ENCODE peak calls at places on chromosomes 11 and 22, in eight cellular contexts. G is heart left ventricle, Q is lower lobe of right lung, N is fibroblast of mammary gland, O is MM.1S, F is cardiac muscle cell, Z is body of pancreas, T is sigmoid colon. S is an unnamed sample.

GRCh38 chr22:19966908-19967750 is 25.5 kb upstream of the TXNRD2 start:
- DNase-seq in G (no peak), Q (no peak), N (no peak), O (no peak), F (no peak), Z (no peak), T (no peak), S (no peak)

GRCh38 chr11:113167599-113167998 is 146.8 kb upstream of the TTC12 start:
- DNase-seq in G (no peak), Q (no peak), N (no peak), O (no peak), F (no peak), Z (no peak), T (no peak), S (no peak)

GRCh38 chr11:75272821-75273301 is 32.3 kb downstream of the TPBGL start:
- DNase-seq in G (peak; percentile 35), Q (no peak), N (no peak), O (no peak), F (no peak), Z (no peak), T (peak; percentile 52), S (no peak)

GRCh38 chr11:44997566-44997965 is 46.9 kb upstream of the TP53I11 start:
- DNase-seq in G (no peak), Q (no peak), N (no peak), O (no peak), F (no peak), Z (no peak), T (no peak), S (no peak)

GRCh38 chr11:10181811-10182210 is 112.2 kb downstream of the SBF2 start:
- DNase-seq in G (no peak), Q (no peak), N (peak; percentile 59), O (peak; percentile 44), F (peak; percentile 71), Z (no peak), T (no peak), S (no peak)

GRCh38 chr11:41784513-41785335 is 325.3 kb upstream of the LRRC4C start:
- DNase-seq in G (no peak), Q (no peak), N (no peak), O (no peak), F (no peak), Z (no peak), T (no peak), S (no peak)

GRCh38 chr22:25563757-25564319 is 637 bp upstream of the GRK3 start:
- DNase-seq in G (no peak), Q (peak; percentile 57), N (no peak), O (no peak), F (no peak), Z (peak; percentile 67), T (peak; percentile 67), S (peak; percentile 41)

GRCh38 chr11:62004473-62004872 is 37.0 kb upstream of the FTH1 start:
- DNase-seq in G (no peak), Q (no peak), N (peak; percentile 90), O (no peak), F (peak; percentile 97), Z (peak; percentile 55), T (no peak), S (peak; percentile 44)

GRCh38 chr11:122523841-122524531 is 131.5 kb upstream of the UBASH3B start:
- DNase-seq in G (no peak), Q (no peak), N (no peak), O (no peak), F (peak; percentile 6), Z (peak; percentile 25), T (no peak), S (no peak)

GRCh38 chr11:130806746-130807145 is 109.5 kb downstream of the SNX19 start:
- DNase-seq in G (no peak), Q (no peak), N (no peak), O (peak; percentile 67), F (no peak), Z (no peak), T (no peak), S (no peak)

GRCh38 chr11:126115253-126115540 is 52.5 kb upstream of the CDON start:
- DNase-seq in G (peak; percentile 88), Q (peak; percentile 78), N (no peak), O (no peak), F (no peak), Z (peak; percentile 60), T (peak; percentile 95), S (no peak)

GRCh38 chr11:46896719-46897406 is 21.5 kb downstream of the LRP4 start:
- DNase-seq in G (no peak), Q (no peak), N (peak; percentile 49), O (peak; percentile 50), F (peak; percentile 48), Z (no peak), T (no peak), S (no peak)

GRCh38 chr11:132898021-132898420 is 634.3 kb downstream of the OPCML start:
- DNase-seq in G (no peak), Q (no peak), N (no peak), O (no peak), F (peak; percentile 46), Z (no peak), T (no peak), S (no peak)

GRCh38 chr11:121961228-121961860 is 154.7 kb downstream of the BLID start:
- DNase-seq in G (no peak), Q (no peak), N (no peak), O (no peak), F (peak; percentile 20), Z (no peak), T (no peak), S (peak; percentile 70)

GRCh38 chr11:109197656-109198055 is 224.3 kb upstream of the C11orf87 start:
- DNase-seq in G (no peak), Q (no peak), N (peak; percentile 6), O (no peak), F (peak; percentile 59), Z (no peak), T (no peak), S (no peak)

GRCh38 chr22:44395116-44396005 is 82.6 kb upstream of the SHISAL1 start:
- DNase-seq in G (peak; percentile 44), Q (peak; percentile 37), N (no peak), O (no peak), F (no peak), Z (no peak), T (no peak), S (peak; percentile 1)

GRCh38 chr11:73390601-73391565 is 14.7 kb downstream of the RELT start:
- DNase-seq in G (peak; percentile 57), Q (peak; percentile 37), N (no peak), O (no peak), F (no peak), Z (no peak), T (no peak), S (no peak)

GRCh38 chr11:4087551-4087950 is 7.0 kb upstream of the RRM1 start:
- DNase-seq in G (no peak), Q (no peak), N (no peak), O (no peak), F (peak; percentile 33), Z (no peak), T (no peak), S (no peak)

GRCh38 chr11:60783141-60783484 is 2.0 kb upstream of the MS4A10 start:
- DNase-seq in G (no peak), Q (no peak), N (no peak), O (no peak), F (no peak), Z (no peak), T (no peak), S (no peak)

GRCh38 chr11:12799373-12799835 is 125.2 kb downstream of the TEAD1 start:
- DNase-seq in G (no peak), Q (no peak), N (no peak), O (no peak), F (no peak), Z (no peak), T (no peak), S (no peak)
- H3K4me3 ChIP-seq in G (no peak overlapping the region), Q (no peak overlapping the region), N (no peak overlapping the region), O (no peak overlapping the region), F (no peak overlapping the region), Z (no peak overlapping the region), T (no peak overlapping the region), S (no peak overlapping the region)

GRCh38 chr11:117678651-117679407 is 118.2 kb downstream of the DSCAML1 start:
- DNase-seq in G (no peak), Q (no peak), N (no peak), O (no peak), F (no peak), Z (no peak), T (no peak), S (no peak)

GRCh38 chr11:117679464-117679863 is 117.6 kb downstream of the DSCAML1 start:
- DNase-seq in G (no peak), Q (no peak), N (no peak), O (no peak), F (no peak), Z (no peak), T (no peak), S (no peak)

GRCh38 chr11:117673561-117673960 is 123.5 kb downstream of the DSCAML1 start:
- DNase-seq in G (no peak), Q (no peak), N (no peak), O (no peak), F (no peak), Z (no peak), T (no peak), S (no peak)

GRCh38 chr11:117676501-117676900 is 120.5 kb downstream of the DSCAML1 start:
- DNase-seq in G (no peak), Q (no peak), N (no peak), O (no peak), F (no peak), Z (no peak), T (no peak), S (no peak)

GRCh38 chr11:117677729-117678310 is 119.2 kb downstream of the DSCAML1 start:
- DNase-seq in G (no peak), Q (no peak), N (no peak), O (no peak), F (no peak), Z (no peak), T (no peak), S (no peak)
- H3K4me3 ChIP-seq in G (no peak overlapping the region), Q (no peak overlapping the region), N (no peak overlapping the region), O (no peak overlapping the region), F (no peak overlapping the region), Z (no peak overlapping the region), T (no peak overlapping the region), S (no peak overlapping the region)

DNA sequence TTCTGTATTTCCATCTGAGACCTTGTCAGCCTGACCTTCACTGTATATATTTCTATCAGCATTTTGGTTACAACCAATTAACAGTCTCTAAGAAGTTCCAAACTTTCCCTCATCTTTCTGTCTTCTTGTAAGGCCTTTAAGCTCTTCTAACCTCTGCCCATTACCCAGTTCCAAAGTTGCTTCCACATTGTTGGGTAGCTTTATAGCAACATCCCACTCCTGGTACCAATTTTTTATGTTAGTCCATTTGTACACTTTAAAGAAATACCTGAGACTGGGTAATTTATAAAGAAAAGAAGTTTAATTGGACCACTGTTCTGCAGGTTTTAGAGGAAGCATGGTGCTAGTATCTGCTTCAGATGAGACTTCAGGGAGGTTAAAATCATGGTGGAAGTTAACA is 1979.7 kb upstream of the RAG2 start:
- DNase-seq in G (no peak), Q (no peak), N (no peak), O (no peak), F (no peak), Z (no peak), T (no peak), S (no peak)
- H3K4me3 ChIP-seq in G (no peak overlapping the region), Q (no peak overlapping the region), N (no peak overlapping the region), O (no peak overlapping the region), F (no peak overlapping the region), Z (no peak overlapping the region), T (no peak overlapping the region), S (no peak overlapping the region)

DNA sequence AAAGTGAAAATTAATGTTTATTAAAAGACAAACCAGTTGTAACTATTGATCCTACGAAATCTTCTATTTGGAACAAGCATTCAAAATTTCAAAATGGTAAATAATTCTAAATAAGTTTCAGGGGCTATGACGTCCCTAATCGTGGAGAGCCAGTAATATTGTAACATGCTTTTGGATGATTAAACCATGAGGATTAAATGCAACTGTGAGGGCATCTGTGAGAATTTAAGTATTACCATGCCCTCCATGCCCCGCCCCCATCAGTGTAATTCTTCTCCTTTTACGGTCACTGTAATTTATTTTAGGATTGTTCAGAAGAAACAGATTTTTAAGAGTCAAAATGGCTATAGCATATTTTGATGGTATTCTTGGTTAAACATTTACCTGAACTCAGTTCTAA is 133.2 kb downstream of the APOL5 start:
- DNase-seq in G (no peak), Q (no peak), N (no peak), O (no peak), F (no peak), Z (no peak), T (no peak), S (no peak)
- H3K4me3 ChIP-seq in G (no peak overlapping the region), Q (no peak overlapping the region), N (no peak overlapping the region), O (no peak overlapping the region), F (no peak overlapping the region), Z (no peak overlapping the region), T (no peak overlapping the region), S (no peak overlapping the region)

S was measured in testis.